ENCODE peak calls at places on chromosomes 2 and 18, in nine cellular contexts. One of them, this sample, is unnamed.

GRCh38 chr2:210445116-210445707 is 31.3 kb downstream of the LANCL1 start:
- DNase-seq in cardiac muscle cell: peak; percentile 32
- DNase-seq in transverse colon: no peak
- DNase-seq in IMR-90: peak; percentile 27
- DNase-seq in stomach: no peak
- DNase-seq in right cardiac atrium: no peak
- DNase-seq in naive thymus-derived CD4-positive, alpha-beta T cell: no peak
- DNase-seq in vagina: no peak
- DNase-seq in H9: no peak
- DNase-seq in this sample: no peak

GRCh38 chr2:7994397-7994951 is 687.4 kb upstream of the ID2 start:
- DNase-seq in cardiac muscle cell: no peak
- DNase-seq in transverse colon: no peak
- DNase-seq in IMR-90: no peak
- DNase-seq in stomach: peak; percentile 33
- DNase-seq in right cardiac atrium: peak; percentile 74
- DNase-seq in naive thymus-derived CD4-positive, alpha-beta T cell: no peak
- DNase-seq in vagina: no peak
- DNase-seq in H9: no peak
- DNase-seq in this sample: peak; percentile 89

GRCh38 chr2:174312581-174313234 is 22.0 kb upstream of the SP9 start:
- DNase-seq in cardiac muscle cell: peak; percentile 14
- DNase-seq in transverse colon: no peak
- DNase-seq in IMR-90: no peak
- DNase-seq in stomach: no peak
- DNase-seq in right cardiac atrium: no peak
- DNase-seq in naive thymus-derived CD4-positive, alpha-beta T cell: no peak
- DNase-seq in vagina: no peak
- DNase-seq in H9: no peak
- DNase-seq in this sample: no peak

GRCh38 chr2:123566291-123566946 is 458.7 kb upstream of the CNTNAP5 start:
- DNase-seq in cardiac muscle cell: no peak
- DNase-seq in transverse colon: no peak
- DNase-seq in IMR-90: no peak
- DNase-seq in stomach: no peak
- DNase-seq in right cardiac atrium: no peak
- DNase-seq in naive thymus-derived CD4-positive, alpha-beta T cell: no peak
- DNase-seq in vagina: no peak
- DNase-seq in H9: no peak
- DNase-seq in this sample: no peak

GRCh38 chr18:10490401-10491289 is 35.2 kb upstream of the NAPG start:
- DNase-seq in cardiac muscle cell: peak; percentile 39
- DNase-seq in transverse colon: peak; percentile 49
- DNase-seq in IMR-90: no peak
- DNase-seq in stomach: no peak
- DNase-seq in right cardiac atrium: peak; percentile 62
- DNase-seq in naive thymus-derived CD4-positive, alpha-beta T cell: peak; percentile 46
- DNase-seq in vagina: no peak
- DNase-seq in H9: peak; percentile 86
- DNase-seq in this sample: peak; percentile 33

GRCh38 chr2:120825370-120826259 is 89.9 kb downstream of the GLI2 start:
- DNase-seq in cardiac muscle cell: peak; percentile 13
- DNase-seq in transverse colon: peak; percentile 41
- DNase-seq in IMR-90: peak; percentile 90
- DNase-seq in stomach: no peak
- DNase-seq in right cardiac atrium: peak; percentile 93
- DNase-seq in naive thymus-derived CD4-positive, alpha-beta T cell: no peak
- DNase-seq in vagina: no peak
- DNase-seq in H9: no peak
- DNase-seq in this sample: peak; percentile 13

GRCh38 chr2:84969511-84970265 is 1.3 kb upstream of the KCMF1 start:
- DNase-seq in cardiac muscle cell: peak; percentile 34
- DNase-seq in transverse colon: no peak
- DNase-seq in IMR-90: peak; percentile 31
- DNase-seq in stomach: no peak
- DNase-seq in right cardiac atrium: no peak
- DNase-seq in naive thymus-derived CD4-positive, alpha-beta T cell: no peak
- DNase-seq in vagina: no peak
- DNase-seq in H9: no peak
- DNase-seq in this sample: peak; percentile 15

GRCh38 chr2:159651884-159652283 is 35.5 kb upstream of the BAZ2B start:
- DNase-seq in cardiac muscle cell: no peak
- DNase-seq in transverse colon: no peak
- DNase-seq in IMR-90: no peak
- DNase-seq in stomach: no peak
- DNase-seq in right cardiac atrium: no peak
- DNase-seq in naive thymus-derived CD4-positive, alpha-beta T cell: no peak
- DNase-seq in vagina: no peak
- DNase-seq in H9: no peak
- DNase-seq in this sample: no peak

GRCh38 chr18:77133920-77134496 is 1.4 kb upstream of the MBP start:
- DNase-seq in cardiac muscle cell: no peak
- DNase-seq in transverse colon: peak; percentile 51
- DNase-seq in IMR-90: no peak
- DNase-seq in stomach: no peak
- DNase-seq in right cardiac atrium: peak; percentile 84
- DNase-seq in naive thymus-derived CD4-positive, alpha-beta T cell: no peak
- DNase-seq in vagina: no peak
- DNase-seq in H9: no peak
- DNase-seq in this sample: peak; percentile 36

GRCh38 chr18:3479978-3480377 is 30.0 kb downstream of the TGIF1 start:
- DNase-seq in cardiac muscle cell: no peak
- DNase-seq in transverse colon: peak; percentile 24
- DNase-seq in IMR-90: no peak
- DNase-seq in stomach: no peak
- DNase-seq in right cardiac atrium: no peak
- DNase-seq in naive thymus-derived CD4-positive, alpha-beta T cell: no peak
- DNase-seq in vagina: no peak
- DNase-seq in H9: no peak
- DNase-seq in this sample: no peak

GRCh38 chr2:232368311-232368731 is 10.2 kb upstream of the ALPP start:
- DNase-seq in cardiac muscle cell: no peak
- DNase-seq in transverse colon: no peak
- DNase-seq in IMR-90: peak; percentile 34
- DNase-seq in stomach: no peak
- DNase-seq in right cardiac atrium: no peak
- DNase-seq in naive thymus-derived CD4-positive, alpha-beta T cell: no peak
- DNase-seq in vagina: no peak
- DNase-seq in H9: peak; percentile 59
- DNase-seq in this sample: no peak

GRCh38 chr2:31274700-31275075 is 40.7 kb downstream of the EHD3 start:
- DNase-seq in cardiac muscle cell: no peak
- DNase-seq in transverse colon: no peak
- DNase-seq in IMR-90: no peak
- DNase-seq in stomach: no peak
- DNase-seq in right cardiac atrium: no peak
- DNase-seq in naive thymus-derived CD4-positive, alpha-beta T cell: no peak
- DNase-seq in vagina: no peak
- DNase-seq in H9: no peak
- DNase-seq in this sample: no peak

GRCh38 chr2:105494683-105495425 is 96.0 kb upstream of the FHL2 start:
- DNase-seq in cardiac muscle cell: peak; percentile 88
- DNase-seq in transverse colon: peak; percentile 56
- DNase-seq in IMR-90: no peak
- DNase-seq in stomach: peak; percentile 48
- DNase-seq in right cardiac atrium: peak; percentile 84
- DNase-seq in naive thymus-derived CD4-positive, alpha-beta T cell: no peak
- DNase-seq in vagina: no peak
- DNase-seq in H9: no peak
- DNase-seq in this sample: no peak

GRCh38 chr2:189159717-189160116 is 19.8 kb downstream of the COL5A2 start:
- DNase-seq in cardiac muscle cell: no peak
- DNase-seq in transverse colon: no peak
- DNase-seq in IMR-90: no peak
- DNase-seq in stomach: no peak
- DNase-seq in right cardiac atrium: no peak
- DNase-seq in naive thymus-derived CD4-positive, alpha-beta T cell: no peak
- DNase-seq in vagina: no peak
- DNase-seq in H9: no peak
- DNase-seq in this sample: no peak

GRCh38 chr2:173652311-173652710 is 297.6 kb downstream of the CDCA7 start:
- DNase-seq in cardiac muscle cell: no peak
- DNase-seq in transverse colon: no peak
- DNase-seq in IMR-90: peak; percentile 93
- DNase-seq in stomach: no peak
- DNase-seq in right cardiac atrium: no peak
- DNase-seq in naive thymus-derived CD4-positive, alpha-beta T cell: no peak
- DNase-seq in vagina: no peak
- DNase-seq in H9: no peak
- DNase-seq in this sample: no peak

GRCh38 chr2:1586946-1587840 is 157.1 kb downstream of the PXDN start:
- DNase-seq in cardiac muscle cell: no peak
- DNase-seq in transverse colon: no peak
- DNase-seq in IMR-90: no peak
- DNase-seq in stomach: no peak
- DNase-seq in right cardiac atrium: no peak
- DNase-seq in naive thymus-derived CD4-positive, alpha-beta T cell: no peak
- DNase-seq in vagina: no peak
- DNase-seq in H9: peak; percentile 26
- DNase-seq in this sample: no peak

GRCh38 chr2:240365971-240366471 is 69.4 kb upstream of the GPC1 start:
- DNase-seq in cardiac muscle cell: no peak
- DNase-seq in transverse colon: no peak
- DNase-seq in IMR-90: no peak
- DNase-seq in stomach: no peak
- DNase-seq in right cardiac atrium: peak; percentile 38
- DNase-seq in naive thymus-derived CD4-positive, alpha-beta T cell: no peak
- DNase-seq in vagina: no peak
- DNase-seq in H9: no peak
- DNase-seq in this sample: no peak

GRCh38 chr2:219010162-219010756 is 17.0 kb upstream of the CRYBA2 start:
- DNase-seq in cardiac muscle cell: peak; percentile 40
- DNase-seq in transverse colon: peak; percentile 44
- DNase-seq in IMR-90: no peak
- DNase-seq in stomach: no peak
- DNase-seq in right cardiac atrium: no peak
- DNase-seq in naive thymus-derived CD4-positive, alpha-beta T cell: no peak
- DNase-seq in vagina: no peak
- DNase-seq in H9: peak; percentile 67
- DNase-seq in this sample: peak; percentile 42

GRCh38 chr2:33457588-33458247 is 18.7 kb upstream of the RASGRP3 start:
- DNase-seq in cardiac muscle cell: peak; percentile 79
- DNase-seq in transverse colon: no peak
- DNase-seq in IMR-90: no peak
- DNase-seq in stomach: no peak
- DNase-seq in right cardiac atrium: peak; percentile 74
- DNase-seq in naive thymus-derived CD4-positive, alpha-beta T cell: no peak
- DNase-seq in vagina: no peak
- DNase-seq in H9: no peak
- DNase-seq in this sample: no peak

GRCh38 chr2:217974389-217975005 is 28.3 kb downstream of the TNS1 start:
- DNase-seq in cardiac muscle cell: no peak
- DNase-seq in transverse colon: no peak
- DNase-seq in IMR-90: no peak
- DNase-seq in stomach: peak; percentile 54
- DNase-seq in right cardiac atrium: no peak
- DNase-seq in naive thymus-derived CD4-positive, alpha-beta T cell: no peak
- DNase-seq in vagina: no peak
- DNase-seq in H9: no peak
- DNase-seq in this sample: peak; percentile 77

GRCh38 chr2:24451805-24452498 is 39.1 kb upstream of the NCOA1 start:
- DNase-seq in cardiac muscle cell: no peak
- DNase-seq in transverse colon: no peak
- DNase-seq in IMR-90: no peak
- DNase-seq in stomach: no peak
- DNase-seq in right cardiac atrium: no peak
- DNase-seq in naive thymus-derived CD4-positive, alpha-beta T cell: no peak
- DNase-seq in vagina: no peak
- DNase-seq in H9: no peak
- DNase-seq in this sample: no peak
- H3K27me3 ChIP-seq in cardiac muscle cell: peaks cover 28% of the 10 kb centered on the region
- H3K27me3 ChIP-seq in transverse colon: no peaks in the 10 kb centered on the region
- H3K27me3 ChIP-seq in IMR-90: no peaks in the 10 kb centered on the region
- H3K27me3 ChIP-seq in stomach: no peaks in the 10 kb centered on the region
- H3K27me3 ChIP-seq in right cardiac atrium: no peaks in the 10 kb centered on the region
- H3K27me3 ChIP-seq in naive thymus-derived CD4-positive, alpha-beta T cell: no peaks in the 10 kb centered on the region
- H3K27me3 ChIP-seq in vagina: no peaks in the 10 kb centered on the region
- H3K27me3 ChIP-seq in H9: no peaks in the 10 kb centered on the region
- H3K27me3 ChIP-seq in this sample: no peaks in the 10 kb centered on the region

GRCh38 chr2:224039080-224039769 is at the start of gene SERPINE2:
- DNase-seq in cardiac muscle cell: peak; percentile 79
- DNase-seq in transverse colon: peak; percentile 47
- DNase-seq in IMR-90: peak; percentile 37
- DNase-seq in stomach: no peak
- DNase-seq in right cardiac atrium: peak; percentile 87
- DNase-seq in naive thymus-derived CD4-positive, alpha-beta T cell: peak; percentile 69
- DNase-seq in vagina: peak; percentile 85
- DNase-seq in H9: peak; percentile 82
- DNase-seq in this sample: peak; percentile 55
- H3K27me3 ChIP-seq in cardiac muscle cell: peaks cover 9% of the 10 kb centered on the region
- H3K27me3 ChIP-seq in transverse colon: peaks cover 53% of the 10 kb centered on the region
- H3K27me3 ChIP-seq in IMR-90: peaks cover 13% of the 10 kb centered on the region
- H3K27me3 ChIP-seq in stomach: peaks cover 78% of the 10 kb centered on the region
- H3K27me3 ChIP-seq in right cardiac atrium: no peaks in the 10 kb centered on the region
- H3K27me3 ChIP-seq in naive thymus-derived CD4-positive, alpha-beta T cell: no peaks in the 10 kb centered on the region
- H3K27me3 ChIP-seq in vagina: no peaks in the 10 kb centered on the region
- H3K27me3 ChIP-seq in H9: no peaks in the 10 kb centered on the region
- H3K27me3 ChIP-seq in this sample: no peaks in the 10 kb centered on the region

GRCh38 chr2:222100704-222101103 is 198.1 kb downstream of the PAX3 start:
- DNase-seq in cardiac muscle cell: no peak
- DNase-seq in transverse colon: no peak
- DNase-seq in IMR-90: no peak
- DNase-seq in stomach: no peak
- DNase-seq in right cardiac atrium: no peak
- DNase-seq in naive thymus-derived CD4-positive, alpha-beta T cell: no peak
- DNase-seq in vagina: no peak
- DNase-seq in H9: no peak
- DNase-seq in this sample: no peak
- H3K27me3 ChIP-seq in cardiac muscle cell: no peaks in the 10 kb centered on the region
- H3K27me3 ChIP-seq in transverse colon: no peaks in the 10 kb centered on the region
- H3K27me3 ChIP-seq in IMR-90: no peaks in the 10 kb centered on the region
- H3K27me3 ChIP-seq in stomach: no peaks in the 10 kb centered on the region
- H3K27me3 ChIP-seq in right cardiac atrium: no peaks in the 10 kb centered on the region
- H3K27me3 ChIP-seq in naive thymus-derived CD4-positive, alpha-beta T cell: no peaks in the 10 kb centered on the region
- H3K27me3 ChIP-seq in vagina: no peaks in the 10 kb centered on the region
- H3K27me3 ChIP-seq in H9: no peaks in the 10 kb centered on the region
- H3K27me3 ChIP-seq in this sample: no peaks in the 10 kb centered on the region

DNA sequence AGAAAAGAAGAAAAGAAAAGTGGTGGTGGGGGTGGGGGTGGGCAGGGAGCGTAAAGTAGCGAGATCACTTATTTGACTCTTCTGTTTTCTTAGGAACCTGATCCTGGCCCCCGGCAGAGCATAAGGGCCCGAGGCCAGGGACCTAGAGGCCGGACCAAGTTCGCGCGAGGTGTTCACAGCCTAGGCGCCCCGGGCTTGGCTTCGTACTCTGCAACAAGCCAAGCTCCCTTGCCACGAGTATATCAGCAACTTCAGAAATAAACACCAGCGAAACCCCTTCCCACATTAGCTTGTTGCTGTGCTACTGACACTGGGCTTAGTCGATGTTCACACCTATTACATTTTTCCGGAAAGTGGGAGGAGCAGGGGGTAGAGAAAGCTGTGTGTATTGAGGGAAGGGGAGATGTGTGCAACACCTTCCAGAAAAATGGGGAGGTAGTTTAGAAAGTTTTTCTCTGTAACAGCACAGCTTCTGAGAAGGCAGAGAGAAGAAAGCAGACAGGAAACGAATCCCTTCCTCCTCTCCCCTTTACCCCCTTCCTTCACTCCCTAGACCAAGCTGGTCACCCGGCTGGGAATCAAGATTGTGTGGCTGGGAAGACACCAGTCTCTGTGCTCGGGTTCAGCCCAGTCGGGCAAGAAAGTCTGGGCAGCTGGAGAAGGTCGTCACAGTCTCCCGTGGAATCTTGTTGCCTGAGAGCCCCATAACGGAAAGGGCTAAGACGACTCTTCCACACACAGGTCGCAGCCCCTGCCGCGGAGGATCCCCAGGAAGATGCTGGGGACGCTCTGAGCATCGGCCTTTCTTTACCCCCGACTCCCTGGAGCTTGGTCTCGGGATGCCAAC is 12.0 kb upstream of the SATB2 start:
- DNase-seq in cardiac muscle cell: no peak
- DNase-seq in transverse colon: peak; percentile 29
- DNase-seq in IMR-90: no peak
- DNase-seq in stomach: no peak
- DNase-seq in right cardiac atrium: no peak
- DNase-seq in naive thymus-derived CD4-positive, alpha-beta T cell: no peak
- DNase-seq in vagina: no peak
- DNase-seq in H9: peak; percentile 36
- DNase-seq in this sample: no peak
- H3K27me3 ChIP-seq in cardiac muscle cell: peaks cover 100% of the 10 kb centered on the region
- H3K27me3 ChIP-seq in transverse colon: peaks cover 99% of the 10 kb centered on the region
- H3K27me3 ChIP-seq in IMR-90: peaks cover 75% of the 10 kb centered on the region
- H3K27me3 ChIP-seq in stomach: peaks cover 100% of the 10 kb centered on the region
- H3K27me3 ChIP-seq in right cardiac atrium: no peaks in the 10 kb centered on the region
- H3K27me3 ChIP-seq in naive thymus-derived CD4-positive, alpha-beta T cell: peaks cover 45% of the 10 kb centered on the region
- H3K27me3 ChIP-seq in vagina: peaks cover 22% of the 10 kb centered on the region
- H3K27me3 ChIP-seq in H9: peaks cover 57% of the 10 kb centered on the region
- H3K27me3 ChIP-seq in this sample: peaks cover 58% of the 10 kb centered on the region